ENCODE peak calls at places on chromosome 1, in four cellular contexts. One of them, this sample, is unnamed.

GRCh38 chr1:93738075-93738622 is 56.5 kb upstream of the BCAR3 start:
- DNase-seq in D341Med: no peak
- DNase-seq in germinal center: no peak
- DNase-seq in smooth muscle cell of the brain vasculature: no peak
- DNase-seq in this sample: peak; percentile 98

GRCh38 chr1:234874291-234875288 is 254.0 kb downstream of the TOMM20 start:
- DNase-seq in germinal center: no peak
- DNase-seq in smooth muscle cell of the brain vasculature: no peak
- DNase-seq in D341Med: peak; percentile 25
- DNase-seq in this sample: no peak

GRCh38 chr1:116411784-116412479 is 38.9 kb downstream of the ATP1A1 start:
- DNase-seq in smooth muscle cell of the brain vasculature: no peak
- DNase-seq in germinal center: no peak
- DNase-seq in D341Med: no peak
- DNase-seq in this sample: peak; percentile 39

GRCh38 chr1:36436820-36437219 is 13.4 kb downstream of the OSCP1 start:
- DNase-seq in smooth muscle cell of the brain vasculature: no peak
- DNase-seq in D341Med: no peak
- DNase-seq in germinal center: no peak
- DNase-seq in this sample: no peak

GRCh38 chr1:116740726-116741125 is 13.5 kb upstream of the CD2 start:
- DNase-seq in smooth muscle cell of the brain vasculature: no peak
- DNase-seq in D341Med: no peak
- DNase-seq in germinal center: no peak
- DNase-seq in this sample: no peak

GRCh38 chr1:23624440-23624839 is 65.1 kb upstream of the ID3 start:
- DNase-seq in germinal center: no peak
- DNase-seq in D341Med: no peak
- DNase-seq in smooth muscle cell of the brain vasculature: no peak
- DNase-seq in this sample: no peak

GRCh38 chr1:44024903-44025525 is 6.2 kb downstream of the SLC6A9 start:
- DNase-seq in germinal center: peak; percentile 50
- DNase-seq in D341Med: no peak
- DNase-seq in smooth muscle cell of the brain vasculature: peak; percentile 50
- DNase-seq in this sample: no peak

GRCh38 chr1:109335091-109335490 is 28.3 kb upstream of the MYBPHL start:
- DNase-seq in germinal center: no peak
- DNase-seq in D341Med: no peak
- DNase-seq in smooth muscle cell of the brain vasculature: no peak
- DNase-seq in this sample: no peak

GRCh38 chr1:22877112-22877915 is 95.4 kb downstream of the LACTBL1 start:
- DNase-seq in D341Med: no peak
- DNase-seq in smooth muscle cell of the brain vasculature: no peak
- DNase-seq in germinal center: no peak
- DNase-seq in this sample: no peak

GRCh38 chr1:192539450-192540132 is 36.0 kb upstream of the RGS1 start:
- DNase-seq in D341Med: no peak
- DNase-seq in smooth muscle cell of the brain vasculature: peak; percentile 81
- DNase-seq in germinal center: no peak
- DNase-seq in this sample: peak; percentile 78

GRCh38 chr1:92123868-92124267 is 43.7 kb downstream of the BTBD8 start:
- DNase-seq in D341Med: no peak
- DNase-seq in germinal center: no peak
- DNase-seq in smooth muscle cell of the brain vasculature: no peak
- DNase-seq in this sample: no peak